ENCODE peak calls at places on chromosome 1, in nine cellular contexts. K, M, Y, C, D, P, V, Q and L are unnamed samples.

GRCh38 chr1:9376886-9377333 is 84.2 kb downstream of the SPSB1 start:
- DNase-seq in V (no peak), P (no peak), M (no peak), Y (no peak), D (no peak), C (no peak), Q (no peak), K (no peak), L (peak; percentile 90)

GRCh38 chr1:99647460-99647859 is 1.5 kb downstream of the PALMD start:
- DNase-seq in D (no peak), K (no peak), P (no peak), C (no peak), V (no peak), Y (no peak), M (no peak), Q (no peak), L (peak; percentile 37)

GRCh38 chr1:12478612-12478985 is 139.4 kb downstream of the DHRS3 start:
- DNase-seq in C (peak; percentile 81), D (no peak), V (peak; percentile 44), Q (no peak), M (peak; percentile 40), K (peak; percentile 37), P (no peak), Y (no peak), L (no peak)

GRCh38 chr1:117067528-117068370 is 7.6 kb downstream of the TTF2 start:
- DNase-seq in D (no peak), Y (peak; percentile 70), Q (peak; percentile 64), P (peak; percentile 18), C (no peak), K (peak; percentile 47), M (peak; percentile 40), V (peak; percentile 58), L (no peak)

GRCh38 chr1:10251325-10252103 is 41.1 kb downstream of the KIF1B start:
- DNase-seq in V (peak; percentile 38), Q (no peak), D (no peak), C (no peak), M (no peak), Y (no peak), K (no peak), P (no peak), L (no peak)

GRCh38 chr1:44862829-44863406 is 19.9 kb upstream of the PTCH2 start:
- DNase-seq in C (no peak), K (no peak), M (no peak), Q (no peak), D (no peak), V (no peak), P (no peak), Y (no peak), L (no peak)

GRCh38 chr1:78676347-78676982 is 26.8 kb downstream of the IFI44 start:
- DNase-seq in K (peak; percentile 49), C (no peak), Y (no peak), Q (peak; percentile 81), V (peak; percentile 79), D (no peak), M (peak; percentile 63), P (peak; percentile 40), L (no peak)

GRCh38 chr1:192401832-192402231 is 85.0 kb downstream of the RGS21 start:
- DNase-seq in D (no peak), P (no peak), V (no peak), Y (no peak), Q (no peak), K (no peak), C (no peak), M (no peak), L (no peak)

GRCh38 chr1:218521414-218522169 is 176.5 kb downstream of the TGFB2 start:
- DNase-seq in M (peak; percentile 10), V (peak; percentile 38), C (no peak), D (no peak), Q (peak; percentile 88), Y (no peak), P (peak; percentile 41), K (peak; percentile 69), L (peak; percentile 14)

GRCh38 chr1:205535866-205536758 is 31.6 kb downstream of the CDK18 start:
- DNase-seq in C (peak; percentile 20), M (no peak), V (no peak), D (no peak), Y (no peak), P (no peak), Q (no peak), K (no peak), L (no peak)

GRCh38 chr1:226603030-226603960 is 54.7 kb downstream of the STUM start:
- DNase-seq in Y (peak; percentile 76), C (peak; percentile 44), D (no peak), K (no peak), M (no peak), Q (no peak), V (no peak), P (no peak), L (peak; percentile 82)

GRCh38 chr1:1381294-1381693 is 6.3 kb upstream of the AURKAIP1 start:
- DNase-seq in D (no peak), C (no peak), P (no peak), Y (no peak), M (no peak), K (no peak), Q (no peak), V (no peak), L (no peak)

GRCh38 chr1:245475116-245475515 is 320.3 kb downstream of the KIF26B start:
- DNase-seq in P (no peak), V (no peak), K (no peak), M (no peak), D (no peak), Q (no peak), Y (no peak), C (no peak), L (no peak)

GRCh38 chr1:159173303-159173702 is 1.9 kb downstream of the CADM3 start:
- DNase-seq in M (no peak), C (no peak), V (no peak), K (no peak), P (no peak), D (no peak), Y (no peak), Q (no peak), L (no peak)

GRCh38 chr1:159170639-159171038 is 776 bp upstream of the CADM3 start:
- DNase-seq in V (no peak), P (no peak), Q (no peak), M (no peak), D (no peak), C (no peak), K (no peak), Y (no peak), L (no peak)

GRCh38 chr1:159171688-159172501 is 480 bp downstream of the CADM3 start:
- DNase-seq in K (no peak), M (no peak), D (peak; percentile 60), C (peak; percentile 73), V (no peak), P (no peak), Y (peak; percentile 56), Q (peak; percentile 73), L (no peak)

GRCh38 chr1:159171254-159171687 is at the start of gene CADM3:
- DNase-seq in K (no peak), Y (peak; percentile 57), M (no peak), P (no peak), V (no peak), D (peak; percentile 54), Q (peak; percentile 84), C (peak; percentile 54), L (peak; percentile 63)

DNA sequence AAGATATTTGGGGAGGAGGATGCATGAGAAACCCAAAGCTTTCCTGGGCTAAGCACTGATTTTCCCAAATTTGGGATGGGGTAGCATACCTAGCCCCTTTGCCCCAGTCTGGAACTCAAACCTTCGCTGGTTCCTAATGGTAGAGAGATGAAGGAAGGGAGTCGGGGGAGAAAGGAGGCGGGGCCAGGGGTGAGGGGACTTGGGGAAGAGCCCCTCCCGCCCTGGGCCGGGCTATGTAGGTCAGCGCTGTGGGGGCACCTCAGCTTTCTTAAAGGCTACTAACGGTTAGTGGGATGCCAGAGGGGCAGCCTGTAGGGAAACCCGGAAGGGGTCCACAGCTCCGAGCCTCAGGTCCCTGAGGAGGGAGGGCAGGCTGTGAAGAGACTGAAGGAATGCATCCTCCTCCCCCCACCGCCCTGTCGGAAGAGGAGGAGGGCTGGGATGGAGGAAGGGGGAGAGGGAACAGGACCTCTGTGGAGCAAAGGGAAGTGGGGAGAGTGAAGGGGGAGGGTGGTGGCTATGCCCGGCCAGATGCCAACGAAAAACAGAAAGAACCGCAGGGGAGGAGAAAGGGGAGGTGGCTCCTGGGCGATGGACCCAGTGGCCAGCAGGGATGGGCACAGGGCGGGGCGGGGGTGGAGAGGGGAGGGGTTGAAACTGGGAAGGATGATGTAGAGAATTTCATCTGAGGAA is 1.3 kb downstream of the CADM3 start:
- DNase-seq in P (no peak), D (no peak), C (no peak), V (no peak), M (no peak), Y (no peak), Q (peak; percentile 86), K (no peak), L (peak; percentile 22)
- H3K27ac ChIP-seq in P (no peak overlapping the region), D (no peak overlapping the region), C (no peak overlapping the region), V (no peak overlapping the region), M (no peak overlapping the region), Y (peak overlapping the region; percentile 78), Q (no peak overlapping the region), K (no peak overlapping the region), L (no peak overlapping the region)

DNA sequence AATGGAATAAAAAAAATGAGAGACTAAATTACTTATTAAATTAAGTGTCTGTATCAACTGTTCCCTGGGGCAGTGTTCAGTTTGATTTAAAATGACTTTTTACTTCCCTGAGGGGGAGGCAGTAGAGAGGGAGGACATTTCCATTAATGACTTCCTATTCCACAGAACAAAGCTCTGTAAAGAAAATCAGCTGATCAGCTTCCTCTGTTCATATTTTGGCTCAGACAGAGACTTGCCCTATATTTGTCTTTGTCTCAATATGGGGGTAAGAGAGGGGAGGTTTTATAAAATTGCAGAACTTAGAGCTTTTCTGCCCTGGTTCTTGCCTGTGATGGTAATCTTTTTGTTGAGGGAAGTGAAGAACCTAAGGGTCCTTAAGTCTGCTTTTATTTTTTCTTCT is 8.4 kb downstream of the CFAP126 start:
- DNase-seq in K (no peak), Q (no peak), D (no peak), V (no peak), C (no peak), Y (no peak), P (no peak), M (no peak), L (no peak)
- H3K27ac ChIP-seq in K (no peak overlapping the region), Q (no peak overlapping the region), D (no peak overlapping the region), V (no peak overlapping the region), C (peak overlapping the region; percentile 77), Y (no peak overlapping the region), P (no peak overlapping the region), M (no peak overlapping the region), L (peak overlapping the region; percentile 27)

GRCh38 chr1:152237093-152237492 is 13.1 kb upstream of the HRNR start:
- DNase-seq in Y (no peak), D (no peak), P (no peak), C (no peak), M (no peak), K (no peak), Q (no peak), V (no peak), L (no peak)
- H3K27ac ChIP-seq in Y (no peak overlapping the region), D (no peak overlapping the region), P (no peak overlapping the region), C (no peak overlapping the region), M (no peak overlapping the region), K (no peak overlapping the region), Q (no peak overlapping the region), V (no peak overlapping the region), L (no peak overlapping the region)

DNA sequence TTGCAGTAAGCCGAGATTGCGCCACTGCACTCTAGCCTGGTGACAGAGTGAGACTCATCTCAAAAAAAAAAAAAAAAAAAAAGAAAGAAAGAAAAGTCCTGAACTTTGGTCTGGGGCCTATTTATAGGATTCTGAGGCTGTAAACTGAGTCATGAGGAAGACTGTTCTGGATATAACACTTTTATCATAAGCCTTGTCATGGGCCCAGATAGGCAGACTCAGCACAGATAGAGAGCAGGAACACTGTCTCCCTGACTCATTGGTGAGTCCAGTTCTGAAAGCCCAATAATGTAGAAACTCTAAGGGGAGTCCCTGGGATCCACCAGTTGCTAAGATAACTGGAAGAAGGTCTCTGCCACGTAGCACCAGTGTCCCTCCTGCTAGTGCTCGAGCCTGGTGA is 43.7 kb downstream of the LPAR3 start:
- DNase-seq in Q (no peak), Y (no peak), K (no peak), M (no peak), D (no peak), C (no peak), P (no peak), V (no peak), L (no peak)
- H3K27ac ChIP-seq in Q (no peak overlapping the region), Y (no peak overlapping the region), K (no peak overlapping the region), M (no peak overlapping the region), D (no peak overlapping the region), C (no peak overlapping the region), P (no peak overlapping the region), V (no peak overlapping the region), L (peak overlapping the region; percentile 1)